ENCODE peak calls at places on chromosomes 6 and 20, in six cellular contexts. C is iris pigment epithelial cell, G is progenitor cell of endocrine pancreas, Z is amniotic stem cell, D is HT-29, Q is A549. I is an unnamed sample.

GRCh38 chr6:76217606-76218005 is 145.1 kb upstream of the IMPG1 start:
- DNase-seq in C (no peak), G (no peak), Z (no peak), D (no peak), Q (no peak), I (no peak)

GRCh38 chr6:123519191-123519510 is 117.6 kb downstream of the TRDN start:
- DNase-seq in C (no peak), G (no peak), Z (no peak), D (no peak), Q (no peak), I (no peak)

GRCh38 chr6:85551264-85551663 is 42.4 kb downstream of the SNX14 start:
- DNase-seq in C (no peak), G (no peak), Z (no peak), D (no peak), Q (peak), I (no peak)

GRCh38 chr6:111208928-111209327 is 121.6 kb downstream of the SLC16A10 start:
- DNase-seq in C (no peak), G (no peak), Z (no peak), D (no peak), Q (no peak), I (no peak)

GRCh38 chr20:20827992-20828597 is 115.7 kb upstream of the RALGAPA2 start:
- DNase-seq in C (no peak), G (no peak), Z (no peak), D (no peak), Q (no peak), I (no peak)

GRCh38 chr6:5126214-5126613 is 41.1 kb downstream of the PPP1R3G start:
- DNase-seq in C (peak), G (no peak), Z (no peak), D (no peak), Q (no peak), I (no peak)

GRCh38 chr20:45406260-45407066 is 1.6 kb upstream of the DBNDD2 start:
- DNase-seq in C (no peak), G (peak), Z (no peak), D (peak), Q (peak), I (peak)

GRCh38 chr6:129186988-129187387 is 304.1 kb downstream of the LAMA2 start:
- DNase-seq in C (peak), G (no peak), Z (peak), D (no peak), Q (no peak), I (no peak)

GRCh38 chr6:39228992-39229767 is at the start of gene KCNK5:
- DNase-seq in C (peak), G (peak), Z (no peak), D (peak), Q (peak), I (peak)

I was measured in 8988T.